ENCODE peak calls at places on chromosomes 3 and 15, in four cellular contexts. Q, Z, S and I are unnamed samples. For H3F3A, the result is how much of the 10 kb centered on the place peaks cover.

GRCh38 chr15:88645171-88646087 is 6.6 kb downstream of the ISG20 start:
- DNase-seq in Q (no peak), S (no peak), Z (no peak), I (no peak)

GRCh38 chr3:106339551-106339950 is 470.7 kb upstream of the CBLB start:
- DNase-seq in Q (peak), Z (peak), S (no peak), I (no peak)

GRCh38 chr15:23890218-23890617 is 203.1 kb upstream of the NDN start:
- DNase-seq in Z (no peak), Q (no peak), S (no peak), I (no peak)

GRCh38 chr15:29337156-29337959 is 67.7 kb upstream of the NSMCE3 start:
- DNase-seq in Z (peak), Q (no peak), S (no peak), I (no peak)

GRCh38 chr3:46660543-46661523 is 32.6 kb downstream of the ALS2CL start:
- DNase-seq in Z (peak), S (no peak), Q (no peak), I (peak)

GRCh38 chr3:177565981-177566380 is 368.7 kb upstream of the TBL1XR1 start:
- DNase-seq in Z (no peak), Q (no peak), S (no peak), I (no peak)

GRCh38 chr3:72767927-72768880 is 80.0 kb downstream of the SHQ1 start:
- DNase-seq in S (peak), Q (no peak), Z (no peak), I (no peak)

GRCh38 chr15:54226455-54226854 is 248.2 kb downstream of the UNC13C start:
- DNase-seq in S (no peak), Q (no peak), Z (no peak), I (no peak)

GRCh38 chr15:77784361-77785292 is 151.9 kb upstream of the LINGO1 start:
- DNase-seq in Z (peak), S (peak), Q (peak), I (peak)

GRCh38 chr3:189641776-189642175 is 10.6 kb downstream of the TP63 start:
- DNase-seq in Q (peak), Z (no peak), S (no peak), I (no peak)

GRCh38 chr15:88949734-88950400 is 36.7 kb upstream of the MFGE8 start:
- DNase-seq in S (no peak), Q (no peak), Z (no peak), I (no peak)

GRCh38 chr3:143727391-143727790 is 120.9 kb downstream of the SLC9A9 start:
- DNase-seq in Z (peak), Q (peak), S (no peak), I (no peak)

GRCh38 chr3:36893137-36893557 is 51.7 kb downstream of the TRANK1 start:
- DNase-seq in Q (peak), S (no peak), Z (peak), I (no peak)

GRCh38 chr3:38561746-38562466 is 65.8 kb downstream of the EXOG start:
- DNase-seq in S (no peak), Z (no peak), Q (no peak), I (no peak)

GRCh38 chr3:100043271-100043670 is 71.0 kb downstream of the FILIP1L start:
- DNase-seq in S (no peak), Q (no peak), Z (no peak), I (no peak)

GRCh38 chr3:74531491-74531890 is 83.0 kb downstream of the CNTN3 start:
- DNase-seq in Z (peak), S (no peak), Q (no peak), I (no peak)

GRCh38 chr3:69081583-69082262 is 1.6 kb upstream of the UBA3 start:
- DNase-seq in Z (no peak), Q (peak), S (no peak), I (peak)

GRCh38 chr15:90036343-90036742 is 35.2 kb downstream of the ZNF710 start:
- DNase-seq in S (peak), Z (no peak), Q (no peak), I (no peak)

GRCh38 chr15:41304149-41304548 is 28.2 kb downstream of the OIP5 start:
- DNase-seq in Q (no peak), S (no peak), Z (no peak), I (no peak)

GRCh38 chr3:147419062-147419701 is 10.0 kb downstream of the ZIC1 start:
- DNase-seq in Q (no peak), S (peak), Z (peak), I (peak)

GRCh38 chr3:13082677-13083076 is 9.4 kb upstream of the IQSEC1 start:
- DNase-seq in Z (no peak), Q (no peak), S (no peak), I (no peak)
- H3K4me2 ChIP-seq in Z (no peak), Q (no peak), S (no peak), I (no peak)

GRCh38 chr3:152461460-152461859 is 192.7 kb downstream of the MBNL1 start:
- DNase-seq in Z (peak), Q (no peak), S (no peak), I (no peak)
- H3F3A ChIP-seq in Z (under half), Q (under half), S (under half), I (under half)

DNA sequence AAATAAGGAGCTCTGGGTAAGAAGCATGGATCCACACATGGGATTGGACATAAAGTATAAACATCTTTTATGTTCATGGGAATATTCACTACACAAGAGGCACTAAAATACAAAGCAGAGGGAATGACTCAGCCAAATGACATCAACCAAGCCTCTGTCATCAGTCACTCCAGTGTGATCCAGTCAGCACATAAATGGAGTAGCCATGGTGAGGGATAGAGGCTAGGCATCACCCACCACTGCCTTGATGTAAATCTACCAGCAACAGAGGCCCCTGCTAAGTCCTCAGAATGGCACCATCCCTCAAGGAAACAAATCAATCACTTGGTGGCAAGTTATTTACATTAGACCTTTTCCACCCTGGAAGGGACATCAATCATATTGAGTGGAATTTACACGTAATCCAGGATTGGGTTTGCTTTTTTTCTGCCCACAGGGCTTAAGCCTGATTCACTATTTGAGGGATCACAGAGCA is 27.3 kb downstream of the VEPH1 start:
- DNase-seq in S (no peak), Z (peak), Q (peak), I (no peak)
- H3K4me2 ChIP-seq in S (no peak), Z (no peak), Q (no peak), I (no peak)

GRCh38 chr3:186986811-186987210 is 56.5 kb downstream of the ST6GAL1 start:
- DNase-seq in Z (no peak), S (no peak), Q (no peak), I (no peak)

GRCh38 chr3:186990878-186991308 is 60.6 kb downstream of the ST6GAL1 start:
- DNase-seq in S (no peak), Q (peak), Z (peak), I (peak)

GRCh38 chr3:186989429-186989828 is 59.1 kb downstream of the ST6GAL1 start:
- DNase-seq in Q (no peak), Z (no peak), S (no peak), I (no peak)

GRCh38 chr3:186990282-186990681 is 60.0 kb downstream of the ST6GAL1 start:
- DNase-seq in Z (no peak), S (no peak), Q (peak), I (peak)

GRCh38 chr3:186988806-186989205 is 58.5 kb downstream of the ST6GAL1 start:
- DNase-seq in Q (no peak), S (no peak), Z (no peak), I (no peak)
- H3F3A ChIP-seq in Q (under half), S (under half), Z (under half), I (under half)

GRCh38 chr3:64916192-64916798 is 228.5 kb upstream of the ADAMTS9 start:
- DNase-seq in Z (no peak), S (no peak), Q (no peak), I (no peak)
- H3K4me2 ChIP-seq in Z (no peak), S (no peak), Q (no peak), I (peak)

DNA sequence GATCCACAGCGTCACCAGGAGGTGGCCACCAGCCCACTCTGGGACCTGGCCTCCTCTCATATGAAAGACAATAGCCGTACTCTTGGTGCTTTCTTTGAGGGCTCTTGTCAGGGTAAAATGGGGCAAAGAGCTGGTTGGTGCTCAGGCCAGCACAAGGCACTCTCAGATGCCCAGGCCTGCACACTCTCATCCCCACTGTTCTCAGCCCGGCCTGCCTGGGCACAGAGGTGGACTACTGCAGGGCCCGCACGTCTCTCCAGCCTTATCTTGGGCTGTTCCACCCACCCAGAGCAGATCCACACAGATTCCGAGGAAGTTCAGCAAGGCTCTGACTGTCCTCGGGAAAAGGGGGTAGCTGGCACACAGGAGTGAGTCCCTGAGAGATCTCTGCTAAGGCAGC is 122.8 kb upstream of the PRR20G start:
- DNase-seq in Z (no peak), S (no peak), Q (no peak), I (no peak)
- H3F3A ChIP-seq in Z (under half), S (under half), Q (under half), I (under half)